ENCODE peak calls at places on chromosomes 13 and 19, in four cellular contexts. C is adrenal gland, B is mesenchymal stem cell, N is uterus. D is an unnamed sample. For H3K4me1, the result is how much of the 10 kb centered on the place peaks cover.

GRCh38 chr13:27372896-27373295 is 51.5 kb upstream of the GTF3A start:
- DNase-seq in B (peak), C (no peak), N (no peak), D (no peak)

GRCh38 chr13:82947121-82948077 is 934.9 kb downstream of the SLITRK1 start:
- DNase-seq in C (no peak), B (peak), N (no peak), D (no peak)

GRCh38 chr13:106152047-106152446 is 383.4 kb downstream of the EFNB2 start:
- DNase-seq in C (no peak), N (no peak), B (no peak), D (no peak)

GRCh38 chr13:37942929-37943328 is 73.4 kb upstream of the TRPC4 start:
- DNase-seq in C (no peak), B (no peak), N (no peak), D (no peak)

GRCh38 chr13:21020581-21020980 is 40.8 kb downstream of the LATS2 start:
- DNase-seq in C (peak), B (no peak), N (no peak), D (no peak)

GRCh38 chr13:99265823-99266426 is 7.7 kb upstream of the GPR18 start:
- DNase-seq in B (peak), N (no peak), C (no peak), D (no peak)

GRCh38 chr13:46641274-46642081 is 88.5 kb downstream of the LRCH1 start:
- DNase-seq in B (peak), N (peak), C (no peak), D (peak)

GRCh38 chr13:86569119-86569518 is 769.9 kb upstream of the SLITRK6 start:
- DNase-seq in N (no peak), C (no peak), B (peak), D (no peak)

GRCh38 chr19:2428027-2428690 is 773 bp upstream of the TIMM13 start:
- DNase-seq in N (no peak), C (peak), B (no peak), D (no peak)

GRCh38 chr19:13029893-13030292 is 34.6 kb downstream of the NFIX start:
- DNase-seq in C (no peak), B (no peak), N (no peak), D (no peak)

GRCh38 chr13:99055286-99056073 is 77.6 kb upstream of the DOCK9 start:
- DNase-seq in N (no peak), B (no peak), C (no peak), D (no peak)

GRCh38 chr13:113297370-113297871 is 382 bp downstream of the LAMP1 start:
- DNase-seq in C (no peak), N (peak), B (peak), D (peak)

GRCh38 chr19:48344892-48345291 is 18.8 kb downstream of the TMEM143 start:
- DNase-seq in N (no peak), B (no peak), C (no peak), D (no peak)

GRCh38 chr13:24995225-24995804 is 100.6 kb upstream of the PABPC3 start:
- DNase-seq in C (peak), B (peak), N (peak), D (no peak)

GRCh38 chr13:104586010-104586746 is 1520.0 kb upstream of the SLC10A2 start:
- DNase-seq in N (no peak), C (no peak), B (peak), D (no peak)

GRCh38 chr13:113122571-113123225 is at the start of gene F10:
- DNase-seq in N (peak), B (peak), C (peak), D (peak)

GRCh38 chr19:12891553-12892021 is 627 bp downstream of the GCDH start:
- DNase-seq in C (no peak), N (no peak), B (no peak), D (peak)

GRCh38 chr13:114104626-114105350 is 27.6 kb downstream of the RASA3 start:
- DNase-seq in N (peak), C (no peak), B (no peak), D (peak)

GRCh38 chr19:10112895-10113591 is 1.6 kb downstream of the P2RY11 start:
- DNase-seq in C (peak), N (no peak), B (no peak), D (peak)

GRCh38 chr13:108102771-108103170 is 112.6 kb downstream of the LIG4 start:
- DNase-seq in B (no peak), C (no peak), N (no peak), D (no peak)

GRCh38 chr19:38685666-38686529 is 38.4 kb downstream of the ACTN4 start:
- DNase-seq in C (no peak), B (peak), N (no peak), D (no peak)

GRCh38 chr13:69524459-69525155 is 583.0 kb upstream of the ATXN8OS start:
- DNase-seq in C (no peak), N (no peak), B (peak), D (no peak)

GRCh38 chr19:55576746-55577145 is 3.9 kb downstream of the ZNF579 start:
- DNase-seq in N (no peak), C (no peak), B (no peak), D (no peak)

GRCh38 chr13:99575376-99575775 is 74.1 kb downstream of the TM9SF2 start:
- DNase-seq in C (no peak), N (no peak), B (no peak), D (no peak)

GRCh38 chr13:97319088-97319487 is 97.0 kb downstream of the MBNL2 start:
- DNase-seq in B (peak), N (no peak), C (peak), D (peak)

GRCh38 chr13:97316390-97316789 is 94.3 kb downstream of the MBNL2 start:
- DNase-seq in N (no peak), B (no peak), C (no peak), D (no peak)

GRCh38 chr13:97321101-97321500 is 99.0 kb downstream of the MBNL2 start:
- DNase-seq in B (no peak), N (no peak), C (no peak), D (no peak)

GRCh38 chr13:97317933-97318332 is 95.8 kb downstream of the MBNL2 start:
- DNase-seq in C (no peak), B (no peak), N (no peak), D (no peak)

DNA sequence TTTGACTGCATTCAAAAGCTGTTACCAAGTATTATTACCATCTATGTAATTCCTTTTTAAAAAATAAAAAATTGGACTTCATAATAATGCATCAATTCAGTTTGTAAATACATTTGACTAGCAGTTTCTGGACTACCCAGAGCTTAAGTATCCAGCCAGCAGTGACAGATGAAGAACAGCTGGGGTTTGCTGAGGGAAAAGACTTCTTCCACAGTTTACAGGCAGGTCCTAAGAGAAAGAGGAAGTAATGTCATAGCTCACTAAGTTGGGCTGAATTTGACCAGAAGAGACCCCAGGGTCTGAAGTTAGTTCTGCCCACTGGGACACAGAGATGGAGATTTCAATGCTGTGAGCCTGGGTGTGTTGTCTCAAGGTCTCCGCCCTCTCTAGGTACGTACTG is 96.4 kb downstream of the MBNL2 start:
- DNase-seq in N (no peak), B (peak), C (no peak), D (no peak)
- H3K27ac ChIP-seq in N (no peak), B (no peak), C (peak), D (no peak)

DNA sequence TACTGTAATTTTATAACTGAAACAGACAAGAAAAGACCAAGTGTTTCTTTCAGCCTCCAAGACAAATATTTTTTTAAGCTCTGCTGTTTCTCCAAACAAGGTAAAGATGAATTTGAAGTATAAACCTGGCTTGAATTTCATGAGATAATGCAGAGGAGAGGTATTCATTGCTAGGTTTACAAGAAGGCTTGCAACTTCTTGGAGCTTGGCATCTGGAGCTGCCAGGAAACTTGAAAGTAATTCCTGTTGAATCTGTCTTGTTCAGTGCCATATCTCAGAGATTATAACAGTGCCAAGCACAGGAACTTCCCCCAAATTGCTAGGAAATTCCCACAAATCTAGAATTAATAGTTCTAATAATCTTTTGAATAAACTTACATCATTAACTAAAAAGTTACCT is 70.9 kb downstream of the CDK8 start:
- DNase-seq in C (no peak), B (no peak), N (no peak), D (no peak)
- H3K4me1 ChIP-seq in C (under half), B (under half), N (under half), D (under half)

DNA sequence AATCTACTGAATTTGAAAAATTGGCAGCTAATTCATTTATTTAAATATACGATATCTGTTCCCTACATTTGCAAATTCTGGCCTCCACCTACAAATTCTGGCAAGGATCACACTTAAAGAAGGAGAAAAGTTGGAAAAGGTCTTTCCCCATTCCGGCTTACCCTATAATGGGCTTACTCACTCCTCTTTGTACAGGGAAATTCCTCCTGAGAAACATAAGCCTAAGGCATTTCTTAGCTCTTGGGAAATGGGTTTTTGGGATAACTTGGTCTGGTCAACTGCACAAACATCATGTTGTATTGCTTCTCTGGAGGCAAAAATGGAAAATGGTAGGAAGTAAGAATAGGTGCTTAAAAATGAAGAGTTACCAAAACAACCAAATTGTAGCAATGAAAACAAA is 25.5 kb downstream of the KCTD12 start:
- DNase-seq in B (no peak), C (no peak), N (no peak), D (no peak)
- H3K4me3 ChIP-seq in B (no peak), C (no peak), N (no peak), D (no peak)

GRCh38 chr19:17860993-17861360 is 1.3 kb downstream of the RPL18A start:
- DNase-seq in C (no peak), B (peak), N (no peak), D (no peak)

GRCh38 chr19:17861542-17862402 is 2.1 kb downstream of the RPL18A start:
- DNase-seq in B (no peak), N (no peak), C (no peak), D (no peak)

GRCh38 chr19:17862711-17863519 is 3.2 kb downstream of the RPL18A start:
- DNase-seq in C (no peak), B (no peak), N (no peak), D (no peak)

GRCh38 chr19:17859533-17860330 is at the start of gene RPL18A:
- DNase-seq in C (peak), B (peak), N (peak), D (peak)

GRCh38 chr19:17860331-17860992 is 752 bp downstream of the RPL18A start:
- DNase-seq in N (no peak), C (no peak), B (no peak), D (no peak)
- H3K27ac ChIP-seq in N (peak), C (peak), B (peak), D (peak)

GRCh38 chr13:44156294-44156658 is 217.3 kb upstream of the SERP2 start:
- DNase-seq in C (no peak), N (no peak), B (no peak), D (no peak)
- H3K4me1 ChIP-seq in C (under half), N (under half), B (under half), D (under half)

GRCh38 chr19:17406887-17407196 is 1.4 kb upstream of the BST2 start:
- DNase-seq in C (no peak), B (no peak), N (no peak), D (no peak)
- H3K4me3 ChIP-seq in C (no peak), B (peak), N (no peak), D (peak)

GRCh38 chr13:52127783-52128702 is 830 bp downstream of the NEK5 start:
- DNase-seq in B (peak), C (peak), N (peak), D (no peak)
- H3K27ac ChIP-seq in B (no peak), C (no peak), N (peak), D (peak)

D was measured in kidney.